ENCODE peak calls at places on chromosomes 1 and 21, in eight cellular contexts. A is Panc1, S is stomach, J is SK-N-SH, N is K562, Q is spleen, F is prostate gland, U is sigmoid colon. Y is an unnamed sample.

GRCh38 chr1:55217226-55217996 is 2.2 kb upstream of the USP24 start:
- DNase-seq in A (no peak), S (no peak), J (no peak), N (no peak), Q (no peak), F (peak), U (no peak), Y (no peak)

GRCh38 chr1:229440821-229441537 is 7.1 kb upstream of the ACTA1 start:
- DNase-seq in A (no peak), S (no peak), J (no peak), N (no peak), Q (no peak), F (no peak), U (no peak), Y (no peak)

GRCh38 chr1:14742181-14742980 is 143.9 kb downstream of the KAZN start:
- DNase-seq in A (peak), S (no peak), J (no peak), N (no peak), Q (no peak), F (no peak), U (no peak), Y (peak)

GRCh38 chr1:8155528-8156186 is 129.5 kb upstream of the ERRFI1 start:
- DNase-seq in A (no peak), S (peak), J (no peak), N (no peak), Q (no peak), F (peak), U (no peak), Y (peak)

GRCh38 chr21:32886339-32886738 is 114.8 kb upstream of the PAXBP1 start:
- DNase-seq in A (no peak), S (no peak), J (no peak), N (no peak), Q (peak), F (no peak), U (no peak), Y (no peak)

GRCh38 chr1:90579212-90579802 is 137.8 kb downstream of the BARHL2 start:
- DNase-seq in A (peak), S (no peak), J (peak), N (peak), Q (no peak), F (no peak), U (no peak), Y (peak)

GRCh38 chr1:3890389-3891328 is 9.4 kb downstream of the C1orf174 start:
- DNase-seq in A (no peak), S (no peak), J (no peak), N (no peak), Q (peak), F (no peak), U (no peak), Y (no peak)

GRCh38 chr1:190436615-190437014 is 41.0 kb downstream of the BRINP3 start:
- DNase-seq in A (peak), S (no peak), J (peak), N (no peak), Q (no peak), F (no peak), U (no peak), Y (no peak)

GRCh38 chr1:67801903-67802302 is 31.4 kb downstream of the GNG12 start:
- DNase-seq in A (no peak), S (no peak), J (no peak), N (no peak), Q (no peak), F (no peak), U (no peak), Y (no peak)

GRCh38 chr1:212760126-212760823 is 31.3 kb downstream of the NSL1 start:
- DNase-seq in A (no peak), S (no peak), J (no peak), N (peak), Q (peak), F (no peak), U (no peak), Y (peak)

GRCh38 chr1:153803479-153804056 is 28.4 kb downstream of the SLC27A3 start:
- DNase-seq in A (no peak), S (no peak), J (no peak), N (no peak), Q (no peak), F (no peak), U (no peak), Y (no peak)

GRCh38 chr1:153804112-153804511 is 28.9 kb downstream of the SLC27A3 start:
- DNase-seq in A (no peak), S (no peak), J (no peak), N (no peak), Q (no peak), F (no peak), U (no peak), Y (no peak)

GRCh38 chr1:153801028-153801625 is 25.9 kb downstream of the SLC27A3 start:
- DNase-seq in A (no peak), S (no peak), J (no peak), N (no peak), Q (no peak), F (no peak), U (no peak), Y (no peak)

GRCh38 chr1:153800516-153800915 is 25.3 kb downstream of the SLC27A3 start:
- DNase-seq in A (no peak), S (no peak), J (no peak), N (no peak), Q (no peak), F (no peak), U (no peak), Y (no peak)

GRCh38 chr1:153801786-153802697 is 26.8 kb downstream of the SLC27A3 start:
- DNase-seq in A (no peak), S (no peak), J (no peak), N (no peak), Q (no peak), F (no peak), U (no peak), Y (no peak)
- TF ChIP-seq POLR2AphosphoS5 in A (no peak), S (no peak), J (no peak), N (no peak), Q (no peak), F (no peak), U (no peak), Y (no peak)

DNA sequence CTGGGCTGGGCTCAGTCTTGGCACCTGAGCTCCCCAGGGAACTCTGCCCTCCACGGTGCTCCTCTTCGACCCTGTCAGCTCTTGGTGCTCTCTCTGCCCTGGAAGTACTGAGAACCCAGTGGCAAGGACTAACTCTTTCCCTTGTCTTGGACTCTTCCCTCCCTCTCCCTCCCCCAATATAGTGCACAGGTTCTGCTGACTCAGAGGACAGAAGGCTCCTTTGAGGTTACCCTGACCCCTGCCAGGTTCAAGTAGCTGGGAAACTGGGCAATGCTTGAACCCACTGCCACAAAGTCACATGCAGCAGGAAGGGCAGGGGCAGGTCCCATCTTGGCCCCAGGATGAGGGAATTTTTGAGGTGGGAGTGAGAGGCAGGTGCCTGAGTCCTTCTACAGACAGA is 20.3 kb downstream of the KCNQ4 start:
- DNase-seq in A (no peak), S (no peak), J (no peak), N (peak), Q (no peak), F (no peak), U (no peak), Y (no peak)
- H3K27ac ChIP-seq in A (no peak), S (no peak), J (no peak), N (no peak), Q (no peak), F (no peak), U (peak), Y (no peak)

GRCh38 chr1:224177356-224177999 is 5.6 kb upstream of the DEGS1 start:
- DNase-seq in A (no peak), S (no peak), J (no peak), N (no peak), Q (no peak), F (no peak), U (no peak), Y (no peak)

GRCh38 chr1:224175615-224176014 is 7.4 kb upstream of the DEGS1 start:
- DNase-seq in A (no peak), S (no peak), J (peak), N (no peak), Q (peak), F (no peak), U (peak), Y (peak)

GRCh38 chr1:224181453-224181810 is 1.6 kb upstream of the DEGS1 start:
- DNase-seq in A (no peak), S (no peak), J (no peak), N (no peak), Q (no peak), F (no peak), U (no peak), Y (no peak)

GRCh38 chr1:224180783-224181452 is 2.1 kb upstream of the DEGS1 start:
- DNase-seq in A (no peak), S (no peak), J (no peak), N (no peak), Q (no peak), F (no peak), U (no peak), Y (no peak)

DNA sequence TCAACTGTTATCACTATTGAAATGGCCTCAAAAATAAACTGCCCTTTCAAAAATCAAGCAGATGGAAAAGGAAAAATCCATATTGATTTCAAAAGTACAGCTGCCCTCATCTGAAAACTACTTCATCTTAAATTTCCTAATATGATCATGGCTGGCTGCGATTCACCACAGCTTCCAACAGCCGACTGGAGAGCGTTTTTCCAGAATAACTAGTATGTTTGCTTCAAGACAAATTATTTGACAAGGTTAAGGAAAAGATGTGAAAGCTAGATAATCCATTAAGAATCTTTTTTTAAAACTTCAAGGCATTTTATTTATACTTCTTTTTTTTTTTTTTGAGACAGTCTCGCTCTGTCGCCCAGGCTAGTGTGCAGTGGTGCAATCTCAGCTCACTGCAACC is 4.1 kb upstream of the DEGS1 start:
- DNase-seq in A (no peak), S (no peak), J (no peak), N (no peak), Q (no peak), F (no peak), U (no peak), Y (no peak)
- TF ChIP-seq POLR2AphosphoS5 in A (no peak), S (no peak), J (no peak), N (no peak), Q (no peak), F (peak), U (no peak), Y (no peak)

DNA sequence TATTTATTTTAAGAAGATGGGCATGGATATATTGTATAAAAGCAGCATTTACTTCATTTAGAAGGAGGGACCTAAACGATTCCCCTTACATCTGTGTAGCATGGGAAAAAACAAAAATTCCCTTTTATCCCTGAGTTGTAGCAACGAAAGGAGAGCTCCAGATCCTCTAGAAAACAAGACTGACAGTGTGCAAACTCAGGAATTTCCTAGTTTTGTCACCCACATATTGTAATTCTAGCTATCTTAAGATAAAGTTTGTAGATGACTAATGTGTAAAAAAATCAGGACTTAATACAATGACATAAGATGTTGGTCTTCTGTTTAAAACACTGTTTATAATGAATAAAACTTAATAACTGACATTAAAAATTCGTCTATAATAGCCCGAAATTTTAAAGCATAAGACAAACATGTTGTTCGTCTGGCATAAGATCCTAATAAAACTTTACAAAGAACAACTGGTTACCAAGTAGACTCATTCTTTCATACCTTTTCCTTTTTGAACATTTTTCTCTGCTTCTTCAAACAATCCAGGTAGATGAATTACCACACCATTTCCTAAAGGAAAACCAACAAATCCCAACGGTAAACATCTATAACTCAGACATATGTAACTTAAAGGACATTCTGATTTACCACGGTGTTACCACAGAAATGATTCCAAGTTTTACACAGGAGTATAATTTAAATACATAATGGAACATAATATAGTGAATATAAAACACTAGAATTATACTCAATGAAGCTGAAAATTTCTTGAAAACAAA is 15.2 kb downstream of the ADSS2 start:
- DNase-seq in A (no peak), S (no peak), J (no peak), N (no peak), Q (no peak), F (no peak), U (no peak), Y (no peak)
- H3K27ac ChIP-seq in A (peak), S (no peak), J (peak), N (no peak), Q (no peak), F (no peak), U (no peak), Y (no peak)

GRCh38 chr1:155008015-155008941 is 5.7 kb downstream of the ZBTB7B start:
- DNase-seq in A (no peak), S (no peak), J (no peak), N (peak), Q (peak), F (peak), U (no peak), Y (peak)

GRCh38 chr1:155006601-155007101 is 4.0 kb downstream of the ZBTB7B start:
- DNase-seq in A (no peak), S (no peak), J (no peak), N (no peak), Q (peak), F (no peak), U (no peak), Y (peak)

GRCh38 chr1:155005076-155005971 is 2.7 kb downstream of the ZBTB7B start:
- DNase-seq in A (no peak), S (peak), J (no peak), N (no peak), Q (peak), F (peak), U (peak), Y (no peak)

GRCh38 chr1:155009221-155009711 is 6.7 kb downstream of the ZBTB7B start:
- DNase-seq in A (no peak), S (no peak), J (no peak), N (no peak), Q (no peak), F (no peak), U (no peak), Y (no peak)

GRCh38 chr1:155007253-155007828 is 4.7 kb downstream of the ZBTB7B start:
- DNase-seq in A (no peak), S (peak), J (no peak), N (no peak), Q (peak), F (peak), U (no peak), Y (no peak)
- TF ChIP-seq POLR2AphosphoS5 in A (no peak), S (no peak), J (no peak), N (no peak), Q (no peak), F (peak), U (peak), Y (no peak)

GRCh38 chr1:203465943-203466342 is 9.7 kb upstream of the PRELP start:
- DNase-seq in A (no peak), S (no peak), J (no peak), N (no peak), Q (no peak), F (no peak), U (peak), Y (no peak)

GRCh38 chr1:203465146-203465798 is 10.3 kb upstream of the PRELP start:
- DNase-seq in A (no peak), S (no peak), J (no peak), N (no peak), Q (no peak), F (peak), U (peak), Y (no peak)

GRCh38 chr1:203463469-203464062 is 12.0 kb upstream of the PRELP start:
- DNase-seq in A (no peak), S (no peak), J (no peak), N (no peak), Q (no peak), F (no peak), U (no peak), Y (peak)

GRCh38 chr1:203464226-203464625 is 11.4 kb upstream of the PRELP start:
- DNase-seq in A (no peak), S (no peak), J (no peak), N (no peak), Q (no peak), F (no peak), U (no peak), Y (no peak)

GRCh38 chr1:203464743-203465142 is 10.9 kb upstream of the PRELP start:
- DNase-seq in A (no peak), S (no peak), J (no peak), N (no peak), Q (no peak), F (no peak), U (peak), Y (no peak)
- H3K27ac ChIP-seq in A (no peak), S (peak), J (no peak), N (no peak), Q (no peak), F (peak), U (peak), Y (no peak)